ENCODE peak calls at places on chromosome 13, in six cellular contexts. S, N, H, T, U and X are unnamed samples.

GRCh38 chr13:51758691-51759090 is 45.3 kb downstream of the DHRS12 start:
- DNase-seq in S (no peak), N (no peak), H (no peak), T (no peak), U (no peak), X (no peak)

GRCh38 chr13:36192166-36192565 is 22.2 kb downstream of the SOHLH2 start:
- DNase-seq in S (no peak), N (no peak), H (no peak), T (no peak), U (no peak), X (no peak)

GRCh38 chr13:39296193-39296592 is 257.9 kb downstream of the NHLRC3 start:
- DNase-seq in S (no peak), N (no peak), H (no peak), T (no peak), U (no peak), X (no peak)

GRCh38 chr13:28140433-28141125 is 2.2 kb downstream of the PAN3 start:
- DNase-seq in S (no peak), N (no peak), H (no peak), T (no peak), U (peak), X (no peak)

GRCh38 chr13:47908200-47908902 is 92.7 kb downstream of the SUCLA2 start:
- DNase-seq in S (no peak), N (no peak), H (no peak), T (no peak), U (peak), X (no peak)

GRCh38 chr13:102299366-102299765 is 102.5 kb downstream of the FGF14 start:
- DNase-seq in S (no peak), N (no peak), H (no peak), T (no peak), U (no peak), X (no peak)

GRCh38 chr13:41500501-41500900 is 43.2 kb downstream of the RGCC start:
- DNase-seq in S (peak), N (no peak), H (peak), T (no peak), U (peak), X (peak)

GRCh38 chr13:113787694-113788093 is 28.7 kb downstream of the TMEM255B start:
- DNase-seq in S (no peak), N (no peak), H (no peak), T (no peak), U (no peak), X (no peak)

GRCh38 chr13:107023335-107023734 is 455.4 kb upstream of the ARGLU1 start:
- DNase-seq in S (no peak), N (no peak), H (no peak), T (no peak), U (no peak), X (no peak)

GRCh38 chr13:76976488-76976887 is 15.4 kb upstream of the CLN5 start:
- DNase-seq in S (no peak), N (no peak), H (no peak), T (no peak), U (peak), X (no peak)

GRCh38 chr13:113777311-113778260 is 18.6 kb downstream of the TMEM255B start:
- DNase-seq in S (no peak), N (no peak), H (no peak), T (no peak), U (no peak), X (no peak)

GRCh38 chr13:39770514-39770913 is 115.1 kb downstream of the COG6 start:
- DNase-seq in S (no peak), N (no peak), H (no peak), T (no peak), U (no peak), X (no peak)

GRCh38 chr13:46962286-46962941 is 65.6 kb upstream of the HTR2A start:
- DNase-seq in S (peak), N (no peak), H (no peak), T (no peak), U (peak), X (no peak)

GRCh38 chr13:40406405-40407138 is 259.9 kb downstream of the FOXO1 start:
- DNase-seq in S (no peak), N (no peak), H (no peak), T (no peak), U (peak), X (no peak)

GRCh38 chr13:89514534-89515312 is 1832.8 kb upstream of the MIR17HG start:
- DNase-seq in S (no peak), N (no peak), H (no peak), T (no peak), U (peak), X (no peak)

DNA sequence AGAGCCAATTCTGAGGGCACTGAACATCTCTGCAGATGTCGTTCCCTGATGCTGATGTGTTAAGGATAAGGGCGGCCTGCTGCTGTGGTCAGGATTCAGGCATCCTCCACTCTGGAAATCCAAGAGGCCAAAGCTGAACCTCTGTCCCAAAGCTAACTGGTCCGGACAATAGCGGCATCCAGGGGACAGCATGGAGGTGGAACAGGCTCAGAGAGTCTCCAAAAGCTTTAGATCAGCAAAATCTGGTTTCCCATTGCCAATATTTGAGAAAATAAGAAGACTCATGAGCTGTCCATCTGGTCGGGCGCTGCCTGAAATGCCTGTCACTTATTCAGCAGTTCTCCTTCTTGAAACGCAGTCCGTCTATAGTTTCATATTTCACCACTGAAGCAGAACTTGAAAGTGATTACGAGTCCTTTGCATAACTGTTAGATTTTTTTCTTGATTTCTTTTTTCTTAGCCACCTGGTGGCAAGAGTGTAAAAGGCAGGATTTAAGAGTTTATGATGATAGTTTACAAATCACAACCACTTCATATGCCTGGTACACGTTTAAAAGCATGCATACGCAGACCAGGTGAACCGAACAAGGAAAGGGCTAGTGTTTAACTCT is 45.9 kb downstream of the GGACT start:
- DNase-seq in S (peak), N (no peak), H (no peak), T (no peak), U (peak), X (peak)
- TF ChIP-seq CTCF in S (peak), N (peak), H (no peak), T (peak), U (peak), X (peak)

DNA sequence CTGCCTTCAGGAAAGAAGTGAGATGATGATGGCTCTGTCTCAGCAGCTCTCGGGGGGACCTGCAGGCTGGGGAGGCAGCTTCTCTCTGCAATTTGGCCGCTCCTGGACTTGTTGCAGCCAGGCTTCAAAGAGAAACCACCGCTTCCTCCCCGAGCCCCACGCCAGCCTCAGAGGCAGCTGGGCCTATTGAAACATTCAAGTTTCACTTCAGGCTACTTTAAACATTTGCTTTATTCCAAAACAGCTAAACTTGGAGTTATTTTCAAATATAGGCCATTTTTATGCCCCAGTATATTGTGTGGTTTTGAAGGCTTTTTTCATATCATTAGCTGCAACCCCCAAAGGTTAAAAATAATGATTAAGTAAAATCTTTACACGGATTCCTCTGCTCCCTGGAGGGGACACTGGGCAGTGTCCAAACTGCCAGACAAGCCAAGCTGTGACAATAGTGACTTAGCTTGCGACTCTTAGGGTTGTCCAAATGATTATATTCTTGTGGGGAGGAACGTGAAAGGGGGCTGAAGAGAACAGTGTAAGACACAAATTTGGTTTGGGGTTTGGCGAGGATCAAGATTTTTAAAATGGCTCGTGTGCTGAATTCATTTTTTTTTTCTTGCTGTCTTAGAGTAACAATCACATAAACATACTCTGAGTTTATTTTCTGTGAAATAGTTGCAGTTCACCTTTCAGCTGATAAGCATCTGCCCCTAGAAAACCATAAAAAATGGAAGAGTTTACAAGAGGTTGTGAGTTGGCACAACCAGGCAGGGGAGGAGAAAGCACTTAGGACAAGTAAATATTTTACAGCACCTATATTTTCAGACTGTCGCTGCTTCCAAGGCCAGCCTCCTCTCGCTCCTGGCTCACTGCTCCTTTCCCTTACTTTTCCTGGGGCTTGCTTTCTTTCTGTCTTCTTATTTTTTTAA is 330.6 kb downstream of the DLEU7 start:
- DNase-seq in S (peak), N (peak), H (peak), T (no peak), U (no peak), X (peak)
- H3K4me3 ChIP-seq in S (peak), N (peak), H (no peak), T (peak), U (no peak), X (peak)

GRCh38 chr13:24270639-24271131 is 38.7 kb upstream of the C1QTNF9 start:
- DNase-seq in S (no peak), N (peak), H (peak), T (no peak), U (peak), X (peak)
- TF ChIP-seq CTCF in S (no peak), N (peak), H (no peak), T (no peak), U (no peak), X (peak)

DNA sequence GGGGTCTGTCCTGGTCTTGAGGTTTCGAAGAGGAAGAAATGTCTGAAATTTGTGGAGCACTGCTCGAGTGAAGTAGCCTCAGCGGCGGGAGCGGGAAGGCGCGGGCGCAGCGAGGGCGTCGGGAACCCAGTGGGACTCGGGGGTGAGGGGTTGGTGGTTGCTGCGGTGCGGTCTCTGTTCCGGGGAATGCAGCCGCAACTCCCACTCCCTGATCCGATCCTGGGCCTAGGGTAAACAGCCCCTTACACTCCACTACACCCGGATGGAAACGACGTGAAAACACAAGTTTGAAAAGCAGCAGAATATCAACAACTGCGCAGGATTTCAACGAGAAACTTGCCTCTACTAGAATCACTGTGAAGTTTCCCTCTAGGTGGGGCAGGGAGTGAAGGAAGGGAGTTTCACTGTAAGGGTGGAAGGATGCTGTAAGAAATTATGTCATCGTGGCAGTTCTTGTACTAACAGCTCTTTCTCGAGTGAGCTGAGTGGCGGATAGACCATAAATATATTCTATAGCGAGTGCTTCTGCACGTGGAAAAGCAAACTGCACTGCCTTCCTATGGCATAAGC is 2.0 kb upstream of the KLF12 start:
- DNase-seq in S (peak), N (peak), H (peak), T (peak), U (peak), X (no peak)
- H3K4me3 ChIP-seq in S (peak), N (peak), H (peak), T (peak), U (peak), X (peak)

GRCh38 chr13:97977982-97978381 is 24.5 kb downstream of the IPO5 start:
- DNase-seq in S (no peak), N (no peak), H (no peak), T (no peak), U (no peak), X (no peak)

GRCh38 chr13:97979556-97979955 is 26.1 kb downstream of the IPO5 start:
- DNase-seq in S (no peak), N (no peak), H (no peak), T (no peak), U (no peak), X (no peak)

GRCh38 chr13:97978661-97979450 is 25.4 kb downstream of the IPO5 start:
- DNase-seq in S (no peak), N (no peak), H (no peak), T (no peak), U (no peak), X (no peak)

GRCh38 chr13:97986841-97987240 is 33.4 kb downstream of the IPO5 start:
- DNase-seq in S (peak), N (peak), H (no peak), T (no peak), U (no peak), X (peak)

GRCh38 chr13:97982286-97982685 is 28.8 kb downstream of the IPO5 start:
- DNase-seq in S (no peak), N (no peak), H (no peak), T (no peak), U (no peak), X (no peak)
- TF ChIP-seq CTCF in S (no peak), N (no peak), H (no peak), T (no peak), U (no peak), X (no peak)

GRCh38 chr13:98327326-98328314 is 150.6 kb upstream of the RNF113B start:
- DNase-seq in S (no peak), N (no peak), H (no peak), T (no peak), U (no peak), X (no peak)
- H3K4me3 ChIP-seq in S (no peak), N (no peak), H (no peak), T (no peak), U (no peak), X (no peak)